ENCODE peak calls at places on chromosome 7, in seven cellular contexts. E, G, T, Q, U, R and H are unnamed samples.
A peak's percentile ranks its signal among the peaks of the same experiment; 100 is the strongest.

GRCh38 chr7:94231333-94231732 is 163.4 kb upstream of the COL1A2 start:
- DNase-seq in Q (no peak), U (no peak), G (no peak), R (no peak), T (no peak), E (no peak), H (no peak)

GRCh38 chr7:84999450-84999849 is 187.4 kb downstream of the SEMA3D start:
- DNase-seq in Q (no peak), T (no peak), G (no peak), U (no peak), R (peak; percentile 88), E (no peak), H (no peak)

GRCh38 chr7:36182854-36183604 is 30.0 kb downstream of the EEPD1 start:
- DNase-seq in Q (no peak), T (peak; percentile 35), E (no peak), R (peak; percentile 54), U (no peak), G (peak; percentile 24), H (no peak)

GRCh38 chr7:2032876-2033407 is 199.8 kb downstream of the MAD1L1 start:
- DNase-seq in Q (no peak), E (no peak), R (no peak), T (no peak), U (peak; percentile 68), G (no peak), H (no peak)

GRCh38 chr7:148175512-148175911 is 415.1 kb upstream of the C7orf33 start:
- DNase-seq in U (no peak), Q (no peak), E (no peak), G (no peak), R (no peak), T (no peak), H (no peak)

GRCh38 chr7:12235970-12236369 is 24.9 kb downstream of the TMEM106B start:
- DNase-seq in E (no peak), R (no peak), G (no peak), U (no peak), Q (no peak), T (no peak), H (no peak)

GRCh38 chr7:388461-388960 is 98.5 kb downstream of the FOXL3 start:
- DNase-seq in U (peak; percentile 57), G (no peak), Q (no peak), T (no peak), R (peak; percentile 57), E (no peak), H (no peak)

GRCh38 chr7:14691597-14692203 is 210.9 kb downstream of the DGKB start:
- DNase-seq in E (no peak), U (peak; percentile 31), T (peak; percentile 62), Q (peak; percentile 25), G (peak; percentile 67), R (peak; percentile 47), H (peak; percentile 52)

GRCh38 chr7:116334555-116334954 is 124.2 kb downstream of the TES start:
- DNase-seq in R (no peak), G (no peak), U (no peak), T (no peak), Q (no peak), E (no peak), H (no peak)

GRCh38 chr7:101418694-101419093 is 56.0 kb downstream of the COL26A1 start:
- DNase-seq in R (no peak), T (no peak), E (no peak), Q (no peak), U (no peak), G (no peak), H (no peak)

GRCh38 chr7:104264281-104264680 is 56.5 kb upstream of the ORC5 start:
- DNase-seq in Q (no peak), R (no peak), G (no peak), T (no peak), E (no peak), U (no peak), H (no peak)

GRCh38 chr7:53602817-53603418 is 567.5 kb downstream of the POM121L12 start:
- DNase-seq in Q (no peak), R (no peak), T (no peak), E (no peak), G (no peak), U (no peak), H (no peak)

GRCh38 chr7:88761779-88762178 is 2.3 kb downstream of the ZNF804B start:
- DNase-seq in Q (no peak), T (no peak), R (no peak), U (no peak), E (no peak), G (no peak), H (no peak)